ENCODE peak calls at places on chromosome 21, in eight cellular contexts. K is transverse colon, M is upper lobe of left lung, V is Panc1, E is HAP-1, U is lower lobe of right lung, N is breast epithelium, T is PC-3. H is an unnamed sample. For H3K4me1, H3K27me3 and H3K9me3, the result is how much of the 10 kb centered on the place peaks cover.

GRCh38 chr21:45939521-45940045 is 42.0 kb upstream of the COL6A1 start:
- DNase-seq in N (no peak), K (no peak), U (no peak), V (no peak), M (no peak), E (no peak), T (no peak), H (no peak)

GRCh38 chr21:17492415-17493168 is 20.3 kb upstream of the CXADR start:
- DNase-seq in V (no peak), U (no peak), M (peak), E (no peak), T (no peak), N (no peak), K (no peak), H (no peak)

GRCh38 chr21:17501107-17502006 is 11.5 kb upstream of the CXADR start:
- DNase-seq in T (peak), N (no peak), V (no peak), K (no peak), E (peak), M (no peak), U (no peak), H (no peak)

GRCh38 chr21:26532208-26532607 is 40.9 kb downstream of the CYYR1 start:
- DNase-seq in K (no peak), T (no peak), N (no peak), M (no peak), V (no peak), U (no peak), E (no peak), H (no peak)

GRCh38 chr21:29308456-29308783 is 9.7 kb downstream of the BACH1 start:
- DNase-seq in E (no peak), M (no peak), T (no peak), U (no peak), K (no peak), N (no peak), V (no peak), H (no peak)

GRCh38 chr21:35768187-35768586 is 292.1 kb downstream of the SETD4 start:
- DNase-seq in K (no peak), U (no peak), T (no peak), E (no peak), M (no peak), V (no peak), N (no peak), H (no peak)

GRCh38 chr21:35635994-35636393 is 424.3 kb downstream of the SETD4 start:
- DNase-seq in E (no peak), K (no peak), V (no peak), M (no peak), N (no peak), T (no peak), U (no peak), H (no peak)

GRCh38 chr21:22575165-22575584 is 1577.0 kb downstream of the NCAM2 start:
- DNase-seq in T (peak), E (peak), U (no peak), N (no peak), V (no peak), K (no peak), M (no peak), H (no peak)

GRCh38 chr21:31446206-31446900 is 102.3 kb upstream of the TIAM1 start:
- DNase-seq in E (no peak), N (no peak), U (no peak), V (no peak), T (no peak), K (no peak), M (no peak), H (no peak)

GRCh38 chr21:32193066-32193465 is 85.8 kb downstream of the MIS18A start:
- DNase-seq in N (no peak), U (no peak), T (no peak), K (no peak), E (no peak), V (no peak), M (no peak), H (no peak)

DNA sequence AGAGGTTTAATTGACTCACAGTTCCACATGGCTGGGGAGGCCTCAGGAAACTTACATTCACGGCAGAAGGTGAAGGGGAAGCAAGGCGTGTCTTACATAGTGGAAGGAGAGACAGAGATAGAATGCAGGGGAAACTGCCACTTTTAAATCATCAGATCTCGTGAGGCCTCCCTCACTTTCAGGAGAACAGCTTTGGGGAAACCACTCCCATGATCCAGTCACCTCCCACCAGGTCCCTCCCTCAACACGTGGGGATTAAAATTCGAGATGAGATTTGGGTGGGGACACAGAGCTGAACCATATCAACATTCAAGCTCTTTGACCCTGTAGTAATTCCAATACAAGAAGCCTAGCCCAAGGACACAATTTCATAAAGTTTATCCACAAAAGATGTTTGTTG is 13.7 kb downstream of the PIGP start:
- DNase-seq in U (no peak), N (no peak), K (no peak), V (no peak), T (no peak), M (no peak), E (no peak), H (no peak)
- H3K4me1 ChIP-seq in U (under half), N (under half), K (under half), V (under half), T (under half), M (under half), E (under half), H (under half)

GRCh38 chr21:42317341-42317741 is 2.1 kb upstream of the TFF3 start:
- DNase-seq in U (no peak), N (no peak), T (no peak), M (no peak), V (no peak), E (no peak), K (peak), H (no peak)

GRCh38 chr21:42317826-42318746 is 2.9 kb upstream of the TFF3 start:
- DNase-seq in E (no peak), U (no peak), V (no peak), M (no peak), N (no peak), T (no peak), K (no peak), H (no peak)

GRCh38 chr21:42314616-42315295 is 453 bp downstream of the TFF3 start:
- DNase-seq in V (no peak), K (peak), U (no peak), T (no peak), M (no peak), E (no peak), N (no peak), H (no peak)

GRCh38 chr21:42315296-42315891 is at the start of gene TFF3:
- DNase-seq in K (peak), U (no peak), M (no peak), E (no peak), T (peak), V (no peak), N (no peak), H (no peak)

GRCh38 chr21:42316891-42317290 is 1.7 kb upstream of the TFF3 start:
- DNase-seq in M (no peak), T (no peak), N (no peak), V (no peak), K (peak), E (no peak), U (no peak), H (no peak)
- H3K27me3 ChIP-seq in M (under half), T (under half), N (under half), V (under half), K (under half), E (under half), U (under half), H (under half)

GRCh38 chr21:10418649-10419048 is 102.7 kb upstream of the TPTE start:
- DNase-seq in U (no peak), M (no peak), T (no peak), K (no peak), V (no peak), E (no peak), N (no peak), H (no peak)
- H3K9me3 ChIP-seq in U (under half), M (under half), T (under half), K (under half), V (under half), E (under half), N (half or more), H (under half)

DNA sequence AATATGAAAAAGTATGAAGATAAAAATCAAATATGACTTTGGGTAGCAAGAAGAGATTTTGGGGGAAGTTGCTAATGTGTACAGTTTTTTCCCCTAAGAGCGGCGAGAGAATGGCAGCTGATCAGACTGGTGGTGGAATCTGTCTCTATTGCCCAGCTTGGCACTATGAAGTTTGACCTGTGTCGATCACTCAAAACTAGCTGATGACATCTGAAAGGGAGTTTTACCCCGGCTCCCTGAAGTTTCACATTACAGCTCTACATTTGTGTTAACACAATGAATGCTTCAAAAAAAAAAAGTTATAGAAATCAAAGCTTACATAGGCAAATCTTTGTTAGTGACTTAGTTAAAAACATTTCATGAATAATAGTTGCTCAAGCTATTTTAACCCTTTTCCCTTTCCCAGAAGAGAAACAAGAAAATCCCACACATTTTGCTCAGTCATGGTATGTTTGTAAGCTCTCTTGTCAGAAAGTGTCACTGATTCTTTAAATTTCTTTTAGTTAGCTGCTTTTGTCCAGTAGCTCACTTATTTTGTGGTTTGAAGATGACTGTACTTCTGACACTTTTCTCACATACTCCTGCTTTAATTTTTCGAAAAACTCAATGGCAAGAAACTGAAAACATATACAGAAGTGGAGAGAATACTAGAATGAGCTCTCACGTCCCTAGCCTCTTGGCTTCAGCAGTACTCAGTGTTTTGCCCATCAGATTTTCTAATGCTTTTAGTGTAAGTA is 41.3 kb downstream of the DYRK1A start:
- DNase-seq in E (peak), U (no peak), N (no peak), V (no peak), T (no peak), M (no peak), K (no peak), H (no peak)
- H3K4me1 ChIP-seq in E (under half), U (half or more), N (under half), V (under half), T (under half), M (half or more), K (under half), H (under half)

GRCh38 chr21:44703731-44704635 is 7.0 kb downstream of the KRTAP10-12 start:
- DNase-seq in V (no peak), M (no peak), E (no peak), T (no peak), U (no peak), N (no peak), K (no peak), H (peak)
- H3K27me3 ChIP-seq in V (under half), M (under half), E (half or more), T (under half), U (half or more), N (half or more), K (half or more), H (under half)

GRCh38 chr21:8993284-8993942 is 1528.0 kb upstream of the TPTE start:
- DNase-seq in N (no peak), V (peak), U (no peak), E (no peak), K (no peak), M (no peak), T (peak), H (no peak)

GRCh38 chr21:8994640-8995511 is 1526.5 kb upstream of the TPTE start:
- DNase-seq in M (no peak), V (peak), E (no peak), N (no peak), U (no peak), K (no peak), T (peak), H (no peak)

GRCh38 chr21:8992731-8993174 is 1528.6 kb upstream of the TPTE start:
- DNase-seq in K (no peak), N (no peak), V (peak), T (peak), M (no peak), E (no peak), U (no peak), H (no peak)

GRCh38 chr21:8991968-8992621 is 1529.3 kb upstream of the TPTE start:
- DNase-seq in K (no peak), M (no peak), T (peak), U (no peak), N (no peak), V (peak), E (no peak), H (peak)

GRCh38 chr21:8993943-8994639 is 1527.3 kb upstream of the TPTE start:
- DNase-seq in V (peak), T (peak), N (no peak), E (no peak), M (no peak), K (no peak), U (no peak), H (no peak)
- H3K9me3 ChIP-seq in V (under half), T (under half), N (under half), E (under half), M (under half), K (under half), U (under half), H (under half)

GRCh38 chr21:38327984-38328383 is 71.2 kb downstream of the KCNJ15 start:
- DNase-seq in K (no peak), N (no peak), T (no peak), M (no peak), U (no peak), V (no peak), E (no peak), H (peak)

GRCh38 chr21:38329176-38329575 is 72.4 kb downstream of the KCNJ15 start:
- DNase-seq in U (no peak), T (no peak), E (no peak), K (no peak), M (no peak), V (no peak), N (no peak), H (no peak)

GRCh38 chr21:38326899-38327298 is 70.1 kb downstream of the KCNJ15 start:
- DNase-seq in M (no peak), N (no peak), V (no peak), K (no peak), T (no peak), E (no peak), U (no peak), H (no peak)

GRCh38 chr21:38333290-38334272 is 76.8 kb downstream of the KCNJ15 start:
- DNase-seq in V (no peak), M (no peak), E (no peak), N (no peak), T (no peak), U (no peak), K (no peak), H (no peak)

GRCh38 chr21:38330671-38331070 is 73.9 kb downstream of the KCNJ15 start:
- DNase-seq in K (no peak), N (no peak), V (no peak), M (no peak), U (no peak), T (no peak), E (no peak), H (no peak)
- H3K4me1 ChIP-seq in K (under half), N (under half), V (under half), M (under half), U (under half), T (under half), E (under half), H (under half)

DNA sequence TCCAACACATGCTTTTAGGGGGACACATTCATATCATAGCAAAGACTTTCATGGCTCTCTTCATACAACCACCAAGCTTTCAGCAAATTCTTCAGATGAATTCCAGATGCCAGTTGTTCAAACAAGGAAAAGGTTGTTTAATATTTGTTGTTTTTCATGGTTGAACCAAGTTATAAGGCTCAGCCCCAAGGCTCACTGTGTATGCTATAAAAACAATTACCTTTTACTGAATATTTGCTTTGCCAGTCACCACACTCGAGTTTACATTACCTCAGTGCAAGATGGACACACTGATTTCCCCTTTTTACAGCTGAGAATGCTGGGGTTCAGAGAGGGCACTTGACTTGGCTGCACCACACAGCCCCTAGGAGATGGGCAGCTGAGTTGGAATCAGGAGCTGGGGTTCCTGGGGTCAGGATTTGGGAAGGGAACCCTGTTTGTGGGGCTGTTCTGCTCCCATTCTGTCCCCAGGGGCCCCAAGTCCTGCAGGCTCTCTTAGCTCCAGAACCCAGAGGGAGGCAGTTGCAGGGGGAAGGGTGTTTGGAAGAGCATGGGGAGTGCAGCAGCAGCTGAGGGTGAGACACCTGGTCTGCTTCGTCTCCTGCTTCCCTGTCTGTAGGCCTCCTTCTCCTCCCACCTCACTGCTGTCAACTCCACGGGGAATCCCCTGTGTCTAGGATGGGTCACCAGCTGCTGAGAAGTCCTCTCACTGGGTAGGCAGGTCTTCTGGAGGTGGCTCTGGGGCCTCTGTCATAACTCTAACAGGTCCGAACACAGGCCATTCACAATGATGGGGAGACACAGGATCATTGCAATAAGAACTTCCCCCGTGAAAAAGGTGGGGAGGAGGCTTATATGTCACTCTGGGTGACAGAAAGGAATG is 12.8 kb upstream of the TMPRSS2 start:
- DNase-seq in V (no peak), K (no peak), U (no peak), E (no peak), T (no peak), N (no peak), M (no peak), H (peak)
- H3K27me3 ChIP-seq in V (under half), K (under half), U (under half), E (under half), T (under half), N (under half), M (under half), H (under half)

DNA sequence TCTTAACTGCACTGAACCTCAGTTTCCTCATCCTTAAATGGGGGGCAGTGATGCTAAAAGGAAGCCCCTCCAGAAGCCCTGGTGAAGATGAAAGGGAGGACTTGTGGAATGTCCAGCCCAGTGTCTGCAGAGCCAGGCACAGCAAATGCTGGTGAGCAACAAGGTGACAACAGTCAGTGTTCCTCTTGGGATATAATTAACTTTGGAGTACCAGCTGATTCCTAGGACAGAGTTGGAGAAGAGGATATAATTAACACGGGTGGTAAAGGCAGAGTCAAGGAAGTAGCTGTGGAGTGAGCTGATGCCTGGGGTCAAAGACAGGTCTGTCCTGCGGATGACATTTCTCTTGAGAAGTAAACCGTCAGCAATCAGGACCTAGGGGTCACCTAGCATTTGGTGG is 60.7 kb upstream of the MRPS6 start:
- DNase-seq in V (no peak), N (no peak), K (no peak), T (no peak), E (no peak), U (no peak), M (no peak), H (no peak)
- H3K9me3 ChIP-seq in V (under half), N (under half), K (under half), T (under half), E (under half), U (under half), M (under half), H (under half)